ENCODE peak calls at places on chromosomes 16 and 17, in nine cellular contexts. Q, H, P, J, S, G, M, U and L are unnamed samples.
A peak's percentile ranks its signal among the peaks of the same experiment; 100 is the strongest.

GRCh38 chr17:29111816-29112499 is 68.2 kb downstream of the MYO18A start:
- DNase-seq in Q (peak; percentile 86), H (peak; percentile 86), P (peak; percentile 58), J (no peak), S (peak; percentile 34), G (peak; percentile 66), M (peak; percentile 81), U (peak; percentile 58), L (peak; percentile 68)

GRCh38 chr16:70711211-70711978 is 25.5 kb upstream of the MTSS2 start:
- DNase-seq in Q (no peak), H (no peak), P (no peak), J (no peak), S (no peak), G (no peak), M (peak; percentile 44), U (no peak), L (no peak)

GRCh38 chr17:30263552-30264333 is 28.0 kb downstream of the BLMH start:
- DNase-seq in Q (peak; percentile 16), H (no peak), P (no peak), J (no peak), S (no peak), G (no peak), M (no peak), U (no peak), L (no peak)

GRCh38 chr16:77434365-77435239 is at the start of gene ADAMTS18:
- DNase-seq in Q (no peak), H (peak; percentile 62), P (no peak), J (no peak), S (no peak), G (no peak), M (no peak), U (no peak), L (no peak)

GRCh38 chr16:4116328-4117249 is at the start of gene ADCY9:
- DNase-seq in Q (peak; percentile 99), H (peak; percentile 90), P (peak; percentile 61), J (no peak), S (peak; percentile 70), G (peak; percentile 91), M (peak; percentile 49), U (peak; percentile 38), L (peak; percentile 64)

GRCh38 chr16:81693047-81693446 is 86.0 kb upstream of the PLCG2 start:
- DNase-seq in Q (peak; percentile 83), H (no peak), P (no peak), J (no peak), S (no peak), G (no peak), M (no peak), U (peak; percentile 20), L (no peak)

GRCh38 chr16:51149721-51150158 is 1.3 kb downstream of the SALL1 start:
- DNase-seq in Q (no peak), H (peak; percentile 36), P (no peak), J (no peak), S (no peak), G (no peak), M (no peak), U (no peak), L (no peak)

GRCh38 chr16:23510154-23510914 is at the start of gene GGA2:
- DNase-seq in Q (peak; percentile 96), H (peak; percentile 82), P (peak; percentile 69), J (peak; percentile 54), S (peak; percentile 74), G (peak; percentile 76), M (peak; percentile 80), U (peak; percentile 58), L (peak; percentile 84)

GRCh38 chr17:50269477-50270429 is 4.5 kb upstream of the TMEM92 start:
- DNase-seq in Q (peak; percentile 85), H (peak; percentile 70), P (peak; percentile 42), J (peak; percentile 86), S (peak; percentile 78), G (peak; percentile 78), M (peak; percentile 62), U (peak; percentile 84), L (peak; percentile 55)

GRCh38 chr17:49454050-49454449 is 39.4 kb upstream of the PHB1 start:
- DNase-seq in Q (peak; percentile 62), H (no peak), P (no peak), J (no peak), S (no peak), G (no peak), M (no peak), U (peak; percentile 7), L (no peak)

GRCh38 chr16:86631441-86631840 is 53.1 kb downstream of the FOXL1 start:
- DNase-seq in Q (peak; percentile 59), H (no peak), P (no peak), J (no peak), S (peak; percentile 97), G (peak; percentile 41), M (no peak), U (peak; percentile 87), L (no peak)

GRCh38 chr16:86298166-86299131 is 211.9 kb upstream of the FOXF1 start:
- DNase-seq in Q (peak; percentile 45), H (peak; percentile 58), P (no peak), J (peak; percentile 23), S (peak; percentile 66), G (no peak), M (no peak), U (peak; percentile 50), L (no peak)

GRCh38 chr17:44917456-44917855 is 2.2 kb upstream of the GFAP start:
- DNase-seq in Q (no peak), H (no peak), P (no peak), J (no peak), S (no peak), G (no peak), M (no peak), U (no peak), L (no peak)

GRCh38 chr16:14193316-14193871 is 122.3 kb downstream of the MRTFB start:
- DNase-seq in Q (no peak), H (no peak), P (no peak), J (no peak), S (no peak), G (no peak), M (no peak), U (no peak), L (no peak)

GRCh38 chr16:27698266-27698665 is 148.3 kb downstream of the KATNIP start:
- DNase-seq in Q (no peak), H (peak; percentile 72), P (no peak), J (no peak), S (no peak), G (no peak), M (no peak), U (no peak), L (no peak)

GRCh38 chr17:7056386-7056785 is 12.5 kb upstream of the SLC16A11 start:
- DNase-seq in Q (no peak), H (no peak), P (no peak), J (no peak), S (peak; percentile 49), G (no peak), M (no peak), U (peak; percentile 40), L (no peak)

GRCh38 chr17:47077576-47077975 is 98.5 kb upstream of the RPRML start:
- DNase-seq in Q (no peak), H (no peak), P (no peak), J (no peak), S (peak; percentile 58), G (no peak), M (no peak), U (peak; percentile 59), L (no peak)